ENCODE peak calls at places on chromosomes 13 and 19, in ten cellular contexts. L is fibroblast of pulmonary artery, A is AG04450, K is A549, O is body of pancreas, T is cardiac fibroblast, P is tibial nerve, F is neural progenitor cell, J is OCI-LY7, E is epithelial cell of esophagus. I is an unnamed sample.
A peak's percentile ranks its signal among the peaks of the same experiment; 100 is the strongest.

GRCh38 chr19:44476559-44477408 is 23.5 kb downstream of the ZNF180 start:
- DNase-seq in A (no peak), T (peak; percentile 23), F (peak; percentile 12), E (peak; percentile 12), J (peak; percentile 47), L (peak; percentile 37), P (no peak), O (no peak), K (no peak), I (no peak)

GRCh38 chr19:3687774-3688706 is 12.2 kb downstream of the PIP5K1C start:
- DNase-seq in F (peak; percentile 47), J (peak; percentile 31), O (peak; percentile 49), A (no peak), L (no peak), K (no peak), P (no peak), T (no peak), E (peak; percentile 26), I (no peak)

GRCh38 chr13:80239571-80240255 is 101.2 kb downstream of the SPRY2 start:
- DNase-seq in L (no peak), E (peak; percentile 83), A (no peak), O (no peak), K (no peak), F (no peak), T (no peak), P (no peak), J (no peak), I (no peak)

GRCh38 chr13:113445791-113446487 is 7.3 kb downstream of the ADPRHL1 start:
- DNase-seq in J (peak; percentile 91), P (no peak), T (no peak), E (no peak), O (no peak), A (no peak), L (no peak), K (no peak), F (no peak), I (no peak)

GRCh38 chr19:2994588-2995131 is 17.3 kb downstream of the TLE6 start:
- DNase-seq in T (no peak), E (no peak), F (no peak), L (no peak), O (no peak), P (no peak), J (no peak), A (no peak), K (no peak), I (no peak)

GRCh38 chr13:78595458-78595818 is 7.9 kb downstream of the POU4F1 start:
- DNase-seq in A (no peak), T (no peak), E (no peak), K (no peak), F (peak; percentile 74), O (no peak), J (no peak), L (no peak), P (no peak), I (no peak)

GRCh38 chr13:61884830-61885229 is 469.2 kb upstream of the PCDH20 start:
- DNase-seq in P (no peak), L (no peak), K (no peak), A (no peak), T (no peak), F (no peak), O (no peak), E (no peak), J (no peak), I (no peak)

GRCh38 chr13:48562296-48563066 is 29.6 kb upstream of the RCBTB2 start:
- DNase-seq in J (peak; percentile 94), O (no peak), T (no peak), K (no peak), A (no peak), P (no peak), F (no peak), L (no peak), E (peak; percentile 18), I (no peak)

GRCh38 chr13:73738626-73739025 is 395.6 kb downstream of the KLF12 start:
- DNase-seq in A (no peak), K (no peak), T (no peak), E (no peak), O (no peak), F (no peak), J (no peak), L (no peak), P (no peak), I (no peak)

GRCh38 chr13:73737214-73737613 is 397.0 kb downstream of the KLF12 start:
- DNase-seq in K (no peak), A (no peak), P (no peak), T (no peak), F (no peak), O (no peak), J (no peak), E (no peak), L (no peak), I (no peak)

GRCh38 chr13:73741742-73742141 is 392.5 kb downstream of the KLF12 start:
- DNase-seq in K (no peak), F (no peak), O (no peak), J (no peak), P (no peak), T (no peak), A (no peak), E (no peak), L (no peak), I (no peak)

GRCh38 chr13:73741111-73741510 is 393.1 kb downstream of the KLF12 start:
- DNase-seq in A (no peak), L (peak; percentile 11), J (no peak), E (no peak), P (no peak), F (no peak), O (no peak), T (peak; percentile 24), K (no peak), I (no peak)

DNA sequence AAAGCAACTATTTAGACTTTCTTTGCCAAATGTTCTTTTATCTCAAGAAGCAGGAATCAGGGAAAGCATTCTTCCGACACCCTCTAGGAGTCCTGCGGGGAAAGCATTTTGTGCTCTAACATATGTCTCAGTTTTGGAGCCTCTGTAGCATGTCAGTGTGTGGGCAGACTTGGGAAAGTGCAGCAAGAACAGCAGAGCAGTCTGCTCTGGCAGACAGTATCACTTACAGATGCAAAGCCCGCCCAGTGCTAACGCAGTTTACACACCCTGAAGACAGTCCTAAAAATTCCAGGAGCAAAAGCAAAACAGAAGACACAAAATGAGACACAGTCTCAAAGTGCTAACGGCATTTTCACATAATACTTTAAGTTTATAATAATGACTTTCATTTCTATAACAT is 393.5 kb downstream of the KLF12 start:
- DNase-seq in J (no peak), O (no peak), L (peak; percentile 28), P (no peak), K (no peak), T (peak; percentile 67), F (no peak), A (no peak), E (no peak), I (no peak)
- H3K4me3 ChIP-seq in J (no peak overlapping the region), O (no peak overlapping the region), L (peak overlapping the region; percentile 26), P (peak overlapping the region; percentile 16), K (no peak overlapping the region), T (no peak overlapping the region), F (no peak overlapping the region), A (no peak overlapping the region), E (no peak overlapping the region), I (no peak overlapping the region)

GRCh38 chr19:40303765-40304164 is 18.6 kb upstream of the AKT2 start:
- DNase-seq in O (peak; percentile 64), F (no peak), J (no peak), E (no peak), L (no peak), T (no peak), P (no peak), A (no peak), K (no peak), I (no peak)

GRCh38 chr19:40294560-40294959 is 9.4 kb upstream of the AKT2 start:
- DNase-seq in A (no peak), O (no peak), T (no peak), F (no peak), P (no peak), L (no peak), J (no peak), K (no peak), E (no peak), I (no peak)

GRCh38 chr19:40302224-40303011 is 17.3 kb upstream of the AKT2 start:
- DNase-seq in T (no peak), K (no peak), P (no peak), F (no peak), J (no peak), E (peak; percentile 85), L (no peak), O (no peak), A (no peak), I (no peak)

GRCh38 chr19:40300668-40301067 is 15.5 kb upstream of the AKT2 start:
- DNase-seq in K (no peak), E (no peak), L (no peak), F (no peak), O (no peak), A (no peak), J (no peak), T (no peak), P (no peak), I (no peak)

GRCh38 chr19:40298026-40298425 is 12.9 kb upstream of the AKT2 start:
- DNase-seq in K (no peak), F (no peak), O (peak; percentile 26), T (no peak), L (no peak), A (no peak), P (no peak), J (no peak), E (no peak), I (no peak)
- TF ChIP-seq CTCF in K (no peak), F (no peak), O (no peak), T (no peak), L (no peak), A (no peak), P (no peak), J (no peak), E (no peak), I (no peak)

GRCh38 chr19:444677-445210 is 16.1 kb downstream of the SHC2 start:
- DNase-seq in J (no peak), E (no peak), O (no peak), F (no peak), A (no peak), P (no peak), L (no peak), T (no peak), K (no peak), I (no peak)

GRCh38 chr19:441213-441823 is 19.5 kb downstream of the SHC2 start:
- DNase-seq in F (no peak), K (no peak), O (no peak), A (no peak), L (no peak), E (no peak), P (no peak), T (no peak), J (no peak), I (no peak)

GRCh38 chr19:442085-442484 is 18.7 kb downstream of the SHC2 start:
- DNase-seq in T (no peak), J (no peak), K (no peak), A (no peak), L (no peak), F (no peak), O (no peak), E (no peak), P (no peak), I (no peak)

GRCh38 chr19:440391-441212 is 20.2 kb downstream of the SHC2 start:
- DNase-seq in K (no peak), L (no peak), F (no peak), P (no peak), A (no peak), E (no peak), T (no peak), J (no peak), O (no peak), I (no peak)

DNA sequence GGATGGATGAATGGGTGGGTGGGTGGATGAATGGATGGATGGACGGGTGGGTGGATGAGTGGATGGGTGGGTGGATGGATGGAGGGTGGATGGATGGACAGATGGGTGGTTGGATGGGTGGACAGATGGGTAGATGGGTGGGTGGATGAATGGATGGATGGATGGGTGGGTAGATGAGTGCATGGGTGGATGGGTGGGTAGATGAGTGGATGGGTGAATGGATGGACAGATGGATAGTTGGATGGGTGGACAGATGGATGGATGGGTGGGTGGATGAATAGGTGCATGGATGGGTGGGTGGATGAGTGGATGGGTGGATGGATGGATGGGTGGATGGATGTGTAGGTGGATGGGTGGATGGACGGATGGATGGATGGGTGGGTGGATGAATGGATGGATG is 17.8 kb downstream of the SHC2 start:
- DNase-seq in O (no peak), K (no peak), L (no peak), P (no peak), F (no peak), T (no peak), A (no peak), J (no peak), E (no peak), I (no peak)
- H3K4me3 ChIP-seq in O (no peak overlapping the region), K (no peak overlapping the region), L (no peak overlapping the region), P (no peak overlapping the region), F (no peak overlapping the region), T (no peak overlapping the region), A (no peak overlapping the region), J (no peak overlapping the region), E (no peak overlapping the region), I (no peak overlapping the region)

DNA sequence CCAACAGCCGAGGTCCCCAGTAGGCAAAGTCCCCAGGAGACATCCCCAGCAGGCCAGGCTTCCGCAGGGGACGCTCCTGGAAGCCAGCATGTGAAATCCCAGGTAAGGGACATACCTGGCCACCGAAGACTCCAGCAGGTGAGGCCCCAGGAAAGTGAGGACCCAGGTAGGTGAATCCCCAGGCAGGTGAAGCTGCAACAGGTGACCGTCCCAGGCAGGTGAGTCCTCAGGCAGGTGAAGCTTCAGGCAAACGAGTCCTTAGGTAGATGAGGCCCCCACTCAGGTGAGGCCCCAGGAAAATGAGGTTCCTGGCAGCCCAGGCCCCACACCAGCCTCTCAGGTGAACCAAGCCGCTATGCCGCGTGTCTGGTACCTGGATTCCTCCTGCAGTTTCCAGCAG is 8.3 kb downstream of the FUT6 start:
- DNase-seq in T (no peak), L (no peak), O (no peak), P (no peak), A (no peak), F (no peak), K (no peak), J (no peak), E (no peak), I (no peak)
- TF ChIP-seq CTCF in T (no peak), L (no peak), O (no peak), P (no peak), A (no peak), F (no peak), K (no peak), J (no peak), E (no peak), I (no peak)

I was measured in AG04449.